ENCODE peak calls at places on chromosomes 2 and 18, in seven cellular contexts. E, P, N, K, H, Q and J are unnamed samples.

GRCh38 chr2:54176577-54176976 is 61.2 kb downstream of the ACYP2 start:
- DNase-seq in E (no peak), P (no peak), N (peak; percentile 88), K (no peak), H (peak; percentile 29), Q (peak; percentile 1), J (no peak)

GRCh38 chr2:193222456-193222855 is 1027.7 kb upstream of the TMEFF2 start:
- DNase-seq in E (no peak), P (no peak), N (no peak), K (no peak), H (no peak), Q (no peak), J (no peak)

GRCh38 chr2:213065583-213066444 is 85.6 kb downstream of the IKZF2 start:
- DNase-seq in E (no peak), P (no peak), N (no peak), K (no peak), H (no peak), Q (peak; percentile 44), J (no peak)

GRCh38 chr2:20052872-20053281 is 1.4 kb upstream of the LAPTM4A start:
- DNase-seq in E (no peak), P (no peak), N (peak; percentile 71), K (no peak), H (no peak), Q (peak; percentile 52), J (no peak)

GRCh38 chr2:239793851-239794250 is 231.3 kb downstream of the NDUFA10 start:
- DNase-seq in E (no peak), P (no peak), N (no peak), K (no peak), H (no peak), Q (no peak), J (no peak)

GRCh38 chr2:20745924-20746555 is 76.9 kb downstream of the LDAH start:
- DNase-seq in E (no peak), P (no peak), N (no peak), K (no peak), H (no peak), Q (peak; percentile 43), J (no peak)

GRCh38 chr2:53130441-53130943 is 637.1 kb upstream of the CHAC2 start:
- DNase-seq in E (no peak), P (no peak), N (no peak), K (no peak), H (no peak), Q (no peak), J (no peak)

GRCh38 chr18:28588884-28589549 is 412.1 kb upstream of the CDH2 start:
- DNase-seq in E (no peak), P (no peak), N (no peak), K (no peak), H (no peak), Q (no peak), J (no peak)

GRCh38 chr2:141497262-141497661 is 633.6 kb downstream of the LRP1B start:
- DNase-seq in E (no peak), P (no peak), N (no peak), K (no peak), H (no peak), Q (no peak), J (no peak)

GRCh38 chr2:215664847-215665525 is 229.1 kb upstream of the FN1 start:
- DNase-seq in E (no peak), P (no peak), N (peak; percentile 13), K (no peak), H (no peak), Q (no peak), J (no peak)

GRCh38 chr18:57833441-57834101 is 30.5 kb upstream of the ATP8B1 start:
- DNase-seq in E (no peak), P (no peak), N (peak; percentile 9), K (no peak), H (no peak), Q (no peak), J (no peak)

GRCh38 chr2:144259332-144259731 is 260.6 kb downstream of the ZEB2 start:
- DNase-seq in E (no peak), P (no peak), N (no peak), K (no peak), H (no peak), Q (no peak), J (no peak)

GRCh38 chr18:7548721-7549120 is 18.4 kb upstream of the PTPRM start:
- DNase-seq in E (no peak), P (no peak), N (no peak), K (no peak), H (no peak), Q (no peak), J (no peak)

GRCh38 chr18:12861637-12862036 is 22.4 kb downstream of the PTPN2 start:
- DNase-seq in E (no peak), P (no peak), N (no peak), K (no peak), H (no peak), Q (no peak), J (no peak)